ENCODE peak calls at places on chromosomes 1 and 21, in nine cellular contexts. Q is GM23248; D is substantia nigra; T is HTR-8/SVneo; O is CD8-positive, alpha-beta memory T cell; L is DMS153; J is RWPE1; B is tibial artery; G is adipocyte. C is an unnamed sample.
A peak's percentile ranks its signal among the peaks of the same experiment; 100 is the strongest.

GRCh38 chr21:34813266-34813886 is 144.6 kb downstream of the CLIC6 start:
- DNase-seq in Q (peak; percentile 78), D (no peak), T (peak; percentile 63), O (no peak), L (no peak), J (peak; percentile 90), B (no peak), G (peak; percentile 58), C (no peak)

GRCh38 chr1:101025283-101025679 is 303 bp downstream of the DPH5 start:
- DNase-seq in Q (peak; percentile 51), D (no peak), T (peak; percentile 5), O (no peak), L (no peak), J (no peak), B (no peak), G (no peak), C (peak; percentile 31)

GRCh38 chr1:204294371-204294770 is 65.4 kb downstream of the PLEKHA6 start:
- DNase-seq in Q (peak; percentile 94), D (no peak), T (peak; percentile 75), O (no peak), L (no peak), J (peak; percentile 90), B (peak; percentile 88), G (peak; percentile 96), C (peak; percentile 89)

GRCh38 chr1:47688631-47689296 is 250.9 kb downstream of the FOXD2 start:
- DNase-seq in Q (no peak), D (no peak), T (no peak), O (no peak), L (no peak), J (no peak), B (peak; percentile 4), G (no peak), C (no peak)

GRCh38 chr21:35394634-35395369 is 345.7 kb upstream of the RUNX1 start:
- DNase-seq in Q (no peak), D (no peak), T (no peak), O (no peak), L (no peak), J (no peak), B (no peak), G (no peak), C (no peak)

GRCh38 chr1:229855999-229856650 is 210.9 kb upstream of the GALNT2 start:
- DNase-seq in Q (peak; percentile 11), D (peak; percentile 38), T (no peak), O (no peak), L (no peak), J (no peak), B (no peak), G (peak; percentile 11), C (peak; percentile 35)

GRCh38 chr1:153958961-153959260 is 499 bp upstream of the CRTC2 start:
- DNase-seq in Q (no peak), D (no peak), T (no peak), O (no peak), L (no peak), J (no peak), B (no peak), G (no peak), C (no peak)

GRCh38 chr1:100065183-100065968 is 67.4 kb downstream of the SASS6 start:
- DNase-seq in Q (no peak), D (no peak), T (no peak), O (no peak), L (no peak), J (no peak), B (no peak), G (peak; percentile 19), C (no peak)